ENCODE peak calls at places on chromosome 17, in seven cellular contexts. B is brain microvascular endothelial cell; S is foreskin fibroblast; D is cardiac fibroblast; R is CD4-positive, alpha-beta T cell; Z is AG04450; G is fibroblast of lung. I is an unnamed sample.

GRCh38 chr17:20114466-20114865 is 105.3 kb downstream of the SPECC1 start:
- DNase-seq in B (no peak), S (no peak), D (no peak), R (no peak), Z (no peak), G (no peak), I (no peak)

GRCh38 chr17:79941088-79942010 is 94.3 kb downstream of the TBC1D16 start:
- DNase-seq in B (no peak), S (no peak), D (no peak), R (no peak), Z (no peak), G (no peak), I (peak)

GRCh38 chr17:42797067-42798007 is 1.2 kb downstream of the COA3 start:
- DNase-seq in B (no peak), S (no peak), D (no peak), R (no peak), Z (no peak), G (no peak), I (no peak)

GRCh38 chr17:81422776-81423697 is 27.8 kb downstream of the BAHCC1 start:
- DNase-seq in B (peak), S (peak), D (peak), R (no peak), Z (peak), G (peak), I (no peak)

GRCh38 chr17:49557204-49558024 is 18.3 kb upstream of the NXPH3 start:
- DNase-seq in B (peak), S (no peak), D (peak), R (no peak), Z (no peak), G (peak), I (no peak)

GRCh38 chr17:51869387-51869786 is 289.1 kb downstream of the CA10 start:
- DNase-seq in B (no peak), S (no peak), D (peak), R (no peak), Z (no peak), G (no peak), I (no peak)

GRCh38 chr17:8747731-8748130 is 3.1 kb upstream of the CCDC42 start:
- DNase-seq in B (no peak), S (no peak), D (no peak), R (no peak), Z (no peak), G (no peak), I (no peak)

GRCh38 chr17:72984925-72985322 is 107.6 kb downstream of the SLC39A11 start:
- DNase-seq in B (peak), S (no peak), D (no peak), R (no peak), Z (no peak), G (no peak), I (no peak)

GRCh38 chr17:4720787-4721186 is 10.4 kb downstream of the ARRB2 start:
- DNase-seq in B (no peak), S (no peak), D (no peak), R (no peak), Z (no peak), G (no peak), I (no peak)

GRCh38 chr17:77375917-77376651 is 235.3 kb downstream of the SEC14L1 start:
- DNase-seq in B (peak), S (peak), D (peak), R (peak), Z (peak), G (peak), I (no peak)

GRCh38 chr17:19713462-19713861 is 2.9 kb downstream of the SLC47A2 start:
- DNase-seq in B (no peak), S (no peak), D (no peak), R (no peak), Z (no peak), G (no peak), I (no peak)

GRCh38 chr17:21453144-21453982 is 77.2 kb downstream of the KCNJ12 start:
- DNase-seq in B (no peak), S (no peak), D (no peak), R (no peak), Z (no peak), G (no peak), I (no peak)

GRCh38 chr17:34858941-34859562 is 102.2 kb downstream of the CCT6B start:
- DNase-seq in B (no peak), S (no peak), D (no peak), R (no peak), Z (no peak), G (no peak), I (no peak)

GRCh38 chr17:50539762-50540440 is 7.1 kb upstream of the SPATA20 start:
- DNase-seq in B (no peak), S (no peak), D (no peak), R (no peak), Z (no peak), G (no peak), I (no peak)

GRCh38 chr17:82054351-82055022 is 2.8 kb downstream of the GPS1 start:
- DNase-seq in B (no peak), S (no peak), D (no peak), R (no peak), Z (no peak), G (no peak), I (no peak)

GRCh38 chr17:67639555-67639954 is 78.2 kb upstream of the NOL11 start:
- DNase-seq in B (no peak), S (peak), D (peak), R (no peak), Z (no peak), G (peak), I (no peak)

GRCh38 chr17:19876524-19877161 is 8.9 kb upstream of the ULK2 start:
- DNase-seq in B (no peak), S (no peak), D (no peak), R (peak), Z (no peak), G (no peak), I (peak)

GRCh38 chr17:82110298-82110697 is 12.3 kb upstream of the FASN start:
- DNase-seq in B (no peak), S (no peak), D (no peak), R (no peak), Z (no peak), G (no peak), I (no peak)

GRCh38 chr17:29291163-29291752 is 2.7 kb downstream of the NUFIP2 start:
- DNase-seq in B (peak), S (peak), D (peak), R (no peak), Z (peak), G (peak), I (no peak)

GRCh38 chr17:81828656-81829055 is 4.4 kb downstream of the MCRIP1 start:
- DNase-seq in B (no peak), S (no peak), D (no peak), R (no peak), Z (no peak), G (no peak), I (no peak)

GRCh38 chr17:81960130-81960958 is 643 bp downstream of the NOTUM start:
- DNase-seq in B (no peak), S (no peak), D (no peak), R (no peak), Z (no peak), G (no peak), I (no peak)

GRCh38 chr17:66714046-66715023 is 120.6 kb upstream of the CACNG5 start:
- DNase-seq in B (no peak), S (no peak), D (no peak), R (no peak), Z (no peak), G (no peak), I (no peak)

GRCh38 chr17:82023447-82024241 is 539 bp downstream of the LRRC45 start:
- DNase-seq in B (no peak), S (no peak), D (peak), R (no peak), Z (no peak), G (no peak), I (no peak)

GRCh38 chr17:1535737-1536136 is 19.3 kb upstream of the INPP5K start:
- DNase-seq in B (no peak), S (no peak), D (no peak), R (no peak), Z (no peak), G (no peak), I (no peak)

GRCh38 chr17:1533649-1534325 is 17.4 kb upstream of the INPP5K start:
- DNase-seq in B (no peak), S (no peak), D (no peak), R (no peak), Z (no peak), G (no peak), I (no peak)

GRCh38 chr17:1529863-1530262 is 13.5 kb upstream of the INPP5K start:
- DNase-seq in B (no peak), S (no peak), D (no peak), R (no peak), Z (no peak), G (no peak), I (no peak)

DNA sequence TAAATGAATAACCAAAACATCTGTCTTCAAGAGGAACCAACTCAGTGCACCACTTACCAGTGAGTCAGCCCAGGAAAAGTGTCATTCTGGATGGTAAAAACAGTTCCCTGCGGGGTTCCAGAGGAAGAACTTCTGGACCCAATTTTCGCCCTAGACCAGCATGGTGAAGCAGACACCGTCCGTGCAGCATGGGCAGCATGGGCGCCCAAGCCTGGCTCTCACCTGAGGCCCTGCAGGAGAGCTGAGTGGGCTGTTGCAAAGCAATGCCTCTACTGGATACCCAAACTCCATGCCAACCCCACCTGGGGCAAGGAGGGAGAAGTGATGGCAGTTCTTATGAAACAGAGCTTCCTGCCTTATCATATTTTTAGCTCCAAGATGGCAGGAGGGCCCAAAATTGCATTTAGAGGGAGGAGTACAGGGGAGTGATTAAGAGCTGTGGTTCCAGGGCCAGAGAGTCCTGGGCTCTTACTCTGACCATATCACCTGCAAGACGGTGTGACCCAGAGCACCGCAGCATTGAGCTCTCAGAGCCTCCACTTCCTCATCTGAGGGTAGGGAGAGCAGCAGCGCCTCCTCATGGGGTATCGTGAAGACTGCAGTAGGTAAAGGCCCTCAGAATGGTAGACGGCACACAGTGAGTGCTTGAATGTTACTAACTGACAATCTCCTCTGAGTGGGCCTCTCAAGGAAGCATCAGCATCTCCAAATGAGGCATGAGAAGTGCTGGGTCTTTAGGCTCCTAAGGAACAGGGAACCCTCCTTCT is 16.6 kb upstream of the INPP5K start:
- DNase-seq in B (no peak), S (no peak), D (peak), R (peak), Z (no peak), G (peak), I (no peak)
- TF ChIP-seq CTCF in B (peak), S (peak), D (peak), R (peak), Z (peak), G (peak), I (peak)

DNA sequence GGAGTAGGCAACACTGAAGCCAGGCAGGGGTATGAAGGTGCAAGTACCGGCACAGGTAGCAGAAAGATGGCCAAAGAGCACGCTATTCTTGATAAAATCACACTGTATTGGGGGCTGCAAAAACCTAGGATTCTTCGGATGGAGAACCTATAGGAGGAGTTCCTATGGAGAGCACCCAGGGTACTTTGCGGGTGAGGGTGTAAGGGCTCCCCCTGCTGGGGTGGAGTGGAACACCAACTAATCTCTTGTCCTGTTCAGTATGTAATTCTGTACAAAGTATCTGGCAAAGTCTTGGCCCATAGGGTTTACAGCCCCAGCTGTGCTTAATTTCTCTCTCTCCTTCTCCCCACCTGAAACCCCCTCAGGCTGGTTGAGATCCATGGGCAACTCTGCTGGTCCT is 393.1 kb upstream of the ASIC2 start:
- DNase-seq in B (no peak), S (no peak), D (no peak), R (no peak), Z (no peak), G (no peak), I (no peak)
- TF ChIP-seq CTCF in B (peak), S (peak), D (no peak), R (peak), Z (peak), G (peak), I (peak)

DNA sequence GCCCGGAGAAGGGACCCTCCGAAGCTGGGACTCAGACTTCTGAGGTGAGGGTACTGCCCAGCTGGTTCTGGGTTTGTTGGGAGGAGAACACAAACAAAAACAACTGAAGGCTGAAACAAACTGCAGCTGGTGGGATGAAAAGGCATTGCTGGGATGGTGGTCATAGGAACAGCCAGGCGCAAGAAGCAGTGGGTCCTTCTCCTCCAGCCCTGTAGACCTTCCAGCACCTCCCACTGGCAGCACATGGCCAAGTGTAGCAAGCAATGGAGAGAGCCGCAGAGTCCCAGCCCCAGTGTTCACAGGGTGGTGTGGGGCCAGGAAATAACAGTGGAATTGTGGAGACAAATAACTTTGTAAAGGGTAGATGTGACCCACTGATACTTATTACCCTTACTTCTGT is 48.7 kb upstream of the FOXJ1 start:
- DNase-seq in B (no peak), S (no peak), D (no peak), R (no peak), Z (no peak), G (no peak), I (no peak)
- TF ChIP-seq CTCF in B (no peak), S (no peak), D (no peak), R (no peak), Z (no peak), G (no peak), I (no peak)

GRCh38 chr17:57810740-57811632 is 38.9 kb downstream of the MRPS23 start:
- DNase-seq in B (peak), S (peak), D (peak), R (no peak), Z (no peak), G (peak), I (no peak)
- TF ChIP-seq CTCF in B (no peak), S (no peak), D (no peak), R (no peak), Z (no peak), G (no peak), I (peak)

DNA sequence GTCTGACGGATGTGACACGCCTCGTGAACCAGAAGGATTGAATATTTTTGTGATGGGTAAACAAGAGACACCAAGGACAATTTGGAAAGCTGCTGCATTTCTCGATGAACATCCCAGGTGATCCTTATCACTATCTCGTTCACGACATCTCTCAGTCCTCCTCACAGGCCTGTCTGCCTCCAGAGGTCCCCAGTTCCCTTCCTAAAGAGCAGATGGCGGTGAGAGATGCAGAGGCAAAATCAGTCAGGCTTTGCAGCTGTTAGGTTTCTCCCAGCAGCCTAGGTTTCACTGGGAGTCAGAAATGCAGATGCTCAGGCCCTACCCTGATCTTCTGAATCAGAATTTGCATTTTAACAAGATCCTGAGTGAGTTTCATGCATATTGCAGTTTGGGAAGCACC is 23.6 kb downstream of the SCPEP1 start:
- DNase-seq in B (no peak), S (no peak), D (no peak), R (no peak), Z (no peak), G (no peak), I (no peak)
- TF ChIP-seq CTCF in B (no peak), S (no peak), D (no peak), R (no peak), Z (no peak), G (no peak), I (no peak)

GRCh38 chr17:44759096-44759915 is 518 bp downstream of the ADAM11 start:
- DNase-seq in B (no peak), S (no peak), D (no peak), R (no peak), Z (no peak), G (no peak), I (no peak)
- TF ChIP-seq CTCF in B (peak), S (no peak), D (no peak), R (no peak), Z (peak), G (no peak), I (no peak)

GRCh38 chr17:2175294-2175628 is 120.4 kb downstream of the HIC1 start:
- DNase-seq in B (no peak), S (no peak), D (no peak), R (no peak), Z (no peak), G (no peak), I (no peak)

GRCh38 chr17:2173005-2173404 is 118.1 kb downstream of the HIC1 start:
- DNase-seq in B (no peak), S (no peak), D (peak), R (no peak), Z (no peak), G (peak), I (no peak)

GRCh38 chr17:2174048-2174447 is 119.1 kb downstream of the HIC1 start:
- DNase-seq in B (peak), S (no peak), D (peak), R (no peak), Z (no peak), G (no peak), I (no peak)

GRCh38 chr17:2176484-2177175 is 121.7 kb downstream of the HIC1 start:
- DNase-seq in B (no peak), S (no peak), D (no peak), R (no peak), Z (no peak), G (no peak), I (no peak)

DNA sequence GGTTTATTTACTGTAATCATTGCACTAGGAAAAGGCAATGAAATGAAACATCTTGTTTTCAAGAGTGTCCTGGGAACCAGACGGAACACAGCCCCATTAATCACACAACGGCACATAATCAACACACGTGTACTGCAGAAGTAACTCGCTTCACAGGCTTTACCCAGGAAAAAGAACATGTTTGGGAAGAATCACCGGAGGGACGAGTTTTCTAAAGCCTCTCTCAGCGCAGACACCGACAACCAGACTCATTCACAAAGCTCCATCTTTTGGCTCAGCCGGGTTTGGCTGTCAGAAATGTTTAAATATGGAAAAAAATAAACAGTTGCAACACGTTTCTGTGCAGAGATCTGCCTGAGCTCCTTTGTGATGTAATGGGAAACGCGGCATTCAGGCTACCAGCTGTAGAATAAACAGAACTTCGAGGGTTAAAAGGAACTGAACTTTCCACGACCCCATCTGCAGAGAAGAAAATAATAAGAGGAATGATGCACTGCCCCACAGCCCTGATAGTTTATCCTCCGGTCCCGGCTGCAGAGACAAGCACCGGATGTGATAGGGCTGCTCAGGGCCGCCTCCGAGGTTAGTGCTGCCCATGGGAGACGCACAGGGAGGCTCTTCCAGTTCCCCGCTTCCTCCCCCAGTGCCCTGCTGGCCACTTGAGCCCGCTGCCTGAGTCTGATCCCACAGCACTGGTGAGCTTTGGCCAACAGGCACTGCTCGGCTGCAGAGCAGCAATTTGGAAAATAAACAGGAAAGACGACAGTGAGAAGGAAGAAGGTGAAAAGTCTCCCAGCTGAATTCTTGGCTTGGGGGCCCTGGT is 119.8 kb downstream of the HIC1 start:
- DNase-seq in B (peak), S (peak), D (peak), R (no peak), Z (peak), G (peak), I (no peak)
- TF ChIP-seq CTCF in B (peak), S (no peak), D (peak), R (no peak), Z (no peak), G (no peak), I (no peak)

I was measured in chondrocyte.